ENCODE peak calls at places on chromosomes 3 and 15, in six cellular contexts. P, C, Y, O, Z and W are unnamed samples.

GRCh38 chr3:48521635-48522034 is 17.7 kb upstream of the SHISA5 start:
- DNase-seq in P (no peak), C (no peak), Y (no peak), O (no peak), Z (no peak), W (no peak)

GRCh38 chr3:99425930-99426329 is 212.5 kb upstream of the COL8A1 start:
- DNase-seq in P (no peak), C (no peak), Y (no peak), O (no peak), Z (no peak), W (no peak)

GRCh38 chr15:99931703-99932603 is 198.7 kb upstream of the LYSMD4 start:
- DNase-seq in P (peak; percentile 26), C (no peak), Y (no peak), O (no peak), Z (no peak), W (no peak)

GRCh38 chr15:84840741-84841429 is 23.7 kb downstream of the ALPK3 start:
- DNase-seq in P (no peak), C (peak; percentile 93), Y (peak; percentile 60), O (no peak), Z (no peak), W (peak; percentile 92)

GRCh38 chr3:15629860-15630597 is 28.5 kb downstream of the BTD start:
- DNase-seq in P (no peak), C (peak; percentile 85), Y (peak; percentile 76), O (peak; percentile 67), Z (no peak), W (peak; percentile 63)

GRCh38 chr3:110314512-110315114 is 757.0 kb upstream of the NECTIN3 start:
- DNase-seq in P (no peak), C (no peak), Y (peak; percentile 37), O (peak; percentile 42), Z (no peak), W (peak; percentile 59)

GRCh38 chr3:190695225-190695624 is 167.3 kb downstream of the GMNC start:
- DNase-seq in P (no peak), C (no peak), Y (no peak), O (no peak), Z (no peak), W (no peak)

GRCh38 chr3:118863731-118864322 is 170.8 kb downstream of the IGSF11 start:
- DNase-seq in P (peak; percentile 85), C (no peak), Y (no peak), O (no peak), Z (no peak), W (no peak)

GRCh38 chr3:10432156-10432845 is 73.1 kb downstream of the ATP2B2 start:
- DNase-seq in P (no peak), C (no peak), Y (peak; percentile 83), O (no peak), Z (peak; percentile 61), W (no peak)

GRCh38 chr3:135218304-135218703 is 423.2 kb downstream of the EPHB1 start:
- DNase-seq in P (peak; percentile 21), C (no peak), Y (no peak), O (no peak), Z (no peak), W (no peak)

GRCh38 chr3:15313461-15313860 is 18.9 kb downstream of the SH3BP5 start:
- DNase-seq in P (no peak), C (peak; percentile 54), Y (no peak), O (no peak), Z (no peak), W (no peak)

GRCh38 chr3:149245738-149246451 is 24.3 kb upstream of the CP start:
- DNase-seq in P (no peak), C (no peak), Y (no peak), O (no peak), Z (no peak), W (no peak)

GRCh38 chr3:5071061-5071460 is 51.0 kb upstream of the ARL8B start:
- DNase-seq in P (no peak), C (no peak), Y (no peak), O (no peak), Z (no peak), W (no peak)

GRCh38 chr3:177447938-177448337 is 250.7 kb upstream of the TBL1XR1 start:
- DNase-seq in P (no peak), C (peak; percentile 69), Y (no peak), O (peak; percentile 88), Z (no peak), W (peak; percentile 89)

GRCh38 chr15:90101969-90102890 is at the start of gene IDH2:
- DNase-seq in P (no peak), C (peak; percentile 89), Y (peak; percentile 98), O (peak; percentile 82), Z (peak; percentile 96), W (peak; percentile 88)

GRCh38 chr15:90103669-90104329 is 1.5 kb upstream of the IDH2 start:
- DNase-seq in P (no peak), C (no peak), Y (no peak), O (peak; percentile 67), Z (peak; percentile 33), W (peak; percentile 82)

GRCh38 chr15:90106522-90107117 is 4.4 kb upstream of the IDH2 start:
- DNase-seq in P (no peak), C (peak; percentile 80), Y (peak; percentile 71), O (peak; percentile 50), Z (peak; percentile 43), W (no peak)

GRCh38 chr15:90105521-90105920 is 3.3 kb upstream of the IDH2 start:
- DNase-seq in P (no peak), C (no peak), Y (no peak), O (no peak), Z (peak; percentile 48), W (no peak)

DNA sequence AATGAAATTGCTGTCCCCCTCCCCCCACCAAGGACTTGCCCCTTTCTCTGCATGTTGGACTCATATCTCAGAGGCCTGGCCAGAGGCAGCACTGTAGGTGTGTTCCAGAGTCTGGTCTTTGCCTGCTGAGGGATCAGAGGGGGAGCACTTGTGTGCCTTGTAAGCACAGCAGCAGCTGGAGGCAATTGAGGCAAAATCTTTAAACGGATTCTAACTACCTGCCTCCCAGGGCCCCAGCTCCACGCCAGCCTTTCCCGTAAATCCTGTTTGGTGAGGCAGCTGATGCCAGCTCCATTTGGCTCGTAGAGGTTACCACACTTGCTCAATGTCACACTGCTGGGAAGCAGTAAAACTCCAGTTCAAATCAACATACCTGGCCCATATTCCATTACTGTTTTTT is 2.3 kb upstream of the IDH2 start:
- DNase-seq in P (no peak), C (peak; percentile 71), Y (no peak), O (peak; percentile 90), Z (peak; percentile 51), W (peak; percentile 86)
- TF ChIP-seq POLR2AphosphoS5 in P (no peak), C (no peak), Y (no peak), O (peak; percentile 91), Z (no peak), W (peak; percentile 22)

GRCh38 chr3:129793356-129793755 is 100.2 kb downstream of the TMCC1 start:
- DNase-seq in P (no peak), C (no peak), Y (no peak), O (no peak), Z (no peak), W (no peak)
- H3K27ac ChIP-seq in P (no peak overlapping the region), C (no peak overlapping the region), Y (no peak overlapping the region), O (no peak overlapping the region), Z (no peak overlapping the region), W (no peak overlapping the region)

GRCh38 chr3:38139191-38139590 is 730 bp downstream of the MYD88 start:
- DNase-seq in P (no peak), C (no peak), Y (no peak), O (no peak), Z (no peak), W (peak; percentile 25)

GRCh38 chr3:38138347-38139190 is at the start of gene MYD88:
- DNase-seq in P (peak; percentile 97), C (peak; percentile 92), Y (peak; percentile 75), O (peak; percentile 79), Z (peak; percentile 99), W (peak; percentile 87)

GRCh38 chr3:38136807-38137614 is at the start of gene ACAA1:
- DNase-seq in P (peak; percentile 100), C (peak; percentile 100), Y (peak; percentile 98), O (peak; percentile 100), Z (peak; percentile 100), W (peak; percentile 100)

GRCh38 chr3:38136272-38136806 is 588 bp downstream of the ACAA1 start:
- DNase-seq in P (no peak), C (no peak), Y (peak; percentile 59), O (no peak), Z (no peak), W (peak; percentile 30)

GRCh38 chr3:38137615-38138346 is 680 bp upstream of the MYD88 start:
- DNase-seq in P (no peak), C (no peak), Y (peak; percentile 44), O (no peak), Z (peak; percentile 86), W (no peak)
- TF ChIP-seq POLR2AphosphoS5 in P (no peak), C (no peak), Y (no peak), O (no peak), Z (no peak), W (no peak)

GRCh38 chr15:62391565-62392262 is 226.6 kb upstream of the C2CD4B start:
- DNase-seq in P (no peak), C (peak; percentile 79), Y (peak; percentile 85), O (peak; percentile 28), Z (peak; percentile 79), W (peak; percentile 50)
- H3K27ac ChIP-seq in P (peak overlapping the region; percentile 87), C (peak overlapping the region; percentile 80), Y (peak overlapping the region; percentile 84), O (peak overlapping the region; percentile 70), Z (peak overlapping the region; percentile 40), W (peak overlapping the region; percentile 84)

DNA sequence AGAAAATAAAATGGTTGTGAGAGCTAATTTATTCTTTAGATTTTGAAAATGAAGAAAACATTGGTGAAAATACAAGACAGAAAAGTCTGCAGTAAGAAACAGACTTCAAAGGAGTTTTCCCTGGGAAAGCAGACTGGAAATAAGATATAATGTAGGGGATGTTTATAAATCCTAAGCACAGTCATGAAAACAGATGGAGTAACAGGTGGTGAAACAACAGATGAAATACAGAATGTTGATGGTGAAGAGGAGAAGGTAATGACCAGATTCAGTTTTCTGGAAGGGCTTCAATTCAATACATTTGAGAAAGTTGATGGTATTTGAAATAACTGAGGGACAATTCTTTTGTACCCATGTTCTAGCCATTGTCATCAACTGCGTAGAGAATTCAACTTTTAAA is 353.9 kb downstream of the CHL1 start:
- DNase-seq in P (no peak), C (no peak), Y (no peak), O (no peak), Z (no peak), W (no peak)
- TF ChIP-seq POLR2AphosphoS5 in P (no peak), C (no peak), Y (no peak), O (no peak), Z (no peak), W (no peak)

DNA sequence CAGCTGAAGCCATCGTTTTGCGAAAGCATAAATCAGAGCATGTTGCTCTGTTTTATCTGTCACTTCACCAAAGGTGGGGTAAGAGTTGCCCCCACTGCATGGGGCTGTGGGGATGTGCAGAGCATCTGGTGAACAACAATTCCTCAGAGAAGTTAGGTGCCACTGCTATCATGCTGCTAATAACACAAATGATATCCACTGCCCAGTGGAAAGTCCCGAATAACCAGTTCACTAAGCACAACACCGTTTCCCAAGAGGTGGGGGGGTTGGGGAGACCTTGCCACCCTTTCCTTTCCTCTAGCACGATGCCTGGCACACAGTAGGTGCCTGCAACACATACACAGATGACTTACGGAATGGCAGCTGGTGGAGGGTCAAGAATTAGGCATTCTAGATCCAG is 38.6 kb downstream of the FAM3D start:
- DNase-seq in P (no peak), C (no peak), Y (no peak), O (no peak), Z (no peak), W (no peak)
- H3K27ac ChIP-seq in P (peak overlapping the region; percentile 71), C (peak overlapping the region; percentile 38), Y (peak overlapping the region; percentile 78), O (peak overlapping the region; percentile 71), Z (peak overlapping the region; percentile 79), W (peak overlapping the region; percentile 72)